ENCODE peak calls at places on chromosomes 16 and 17, in ten cellular contexts. A, J, T, I, P, N, O, M, B and L are unnamed samples.

GRCh38 chr17:43562679-43563146 is 16.6 kb upstream of the ETV4 start:
- DNase-seq in A (no peak), J (peak; percentile 93), T (no peak), I (no peak), P (no peak), N (no peak), O (peak; percentile 78), M (no peak), B (no peak), L (peak; percentile 39)

GRCh38 chr17:64614266-64615011 is 47.7 kb downstream of the SMURF2 start:
- DNase-seq in A (no peak), J (no peak), T (no peak), I (no peak), P (no peak), N (no peak), O (no peak), M (no peak), B (no peak), L (no peak)

GRCh38 chr16:4979736-4980660 is 21.9 kb downstream of the SEC14L5 start:
- DNase-seq in A (no peak), J (no peak), T (no peak), I (no peak), P (no peak), N (no peak), O (no peak), M (no peak), B (no peak), L (no peak)

GRCh38 chr16:681746-682427 is 1.7 kb downstream of the STUB1 start:
- DNase-seq in A (no peak), J (no peak), T (no peak), I (no peak), P (no peak), N (no peak), O (no peak), M (no peak), B (no peak), L (no peak)

GRCh38 chr17:36949461-36949927 is 740 bp downstream of the AATF start:
- DNase-seq in A (no peak), J (no peak), T (no peak), I (no peak), P (no peak), N (no peak), O (peak; percentile 50), M (peak; percentile 37), B (no peak), L (no peak)

GRCh38 chr16:8656376-8656775 is 18.0 kb upstream of the ABAT start:
- DNase-seq in A (no peak), J (no peak), T (no peak), I (no peak), P (no peak), N (no peak), O (no peak), M (no peak), B (no peak), L (no peak)

GRCh38 chr16:69217433-69217832 is 30.5 kb downstream of the SNTB2 start:
- DNase-seq in A (no peak), J (no peak), T (no peak), I (no peak), P (no peak), N (no peak), O (no peak), M (peak; percentile 89), B (peak; percentile 12), L (no peak)

GRCh38 chr16:85316321-85316919 is 204.1 kb upstream of the CIBAR2 start:
- DNase-seq in A (peak; percentile 44), J (peak; percentile 77), T (no peak), I (peak; percentile 50), P (no peak), N (peak; percentile 55), O (peak; percentile 88), M (peak; percentile 51), B (no peak), L (peak; percentile 68)

GRCh38 chr17:48457080-48457836 is 27.2 kb upstream of the SKAP1 start:
- DNase-seq in A (peak; percentile 78), J (peak; percentile 70), T (peak; percentile 81), I (peak; percentile 26), P (peak; percentile 59), N (peak; percentile 61), O (peak; percentile 83), M (peak; percentile 39), B (no peak), L (peak; percentile 76)

GRCh38 chr16:81606039-81606438 is 161.4 kb downstream of the CMIP start:
- DNase-seq in A (no peak), J (no peak), T (no peak), I (no peak), P (no peak), N (no peak), O (no peak), M (no peak), B (no peak), L (no peak)

GRCh38 chr17:38892620-38893019 is 22.8 kb downstream of the LASP1 start:
- DNase-seq in A (no peak), J (no peak), T (no peak), I (no peak), P (no peak), N (no peak), O (no peak), M (no peak), B (no peak), L (no peak)

GRCh38 chr17:16419074-16419928 is 3.9 kb downstream of the TRPV2 start:
- DNase-seq in A (peak; percentile 43), J (no peak), T (no peak), I (no peak), P (peak; percentile 31), N (no peak), O (no peak), M (peak; percentile 94), B (peak; percentile 82), L (no peak)

GRCh38 chr16:49643429-49644142 is 212.3 kb downstream of the ZNF423 start:
- DNase-seq in A (no peak), J (no peak), T (no peak), I (no peak), P (no peak), N (no peak), O (no peak), M (peak; percentile 78), B (peak; percentile 67), L (no peak)

GRCh38 chr16:14353340-14353739 is 276.7 kb downstream of the PARN start:
- DNase-seq in A (no peak), J (no peak), T (no peak), I (no peak), P (no peak), N (no peak), O (no peak), M (no peak), B (no peak), L (no peak)

GRCh38 chr17:74803388-74803930 is 27.3 kb upstream of the NAT9 start:
- DNase-seq in A (no peak), J (no peak), T (no peak), I (no peak), P (no peak), N (no peak), O (no peak), M (no peak), B (no peak), L (no peak)

GRCh38 chr17:74804683-74805082 is 28.5 kb upstream of the NAT9 start:
- DNase-seq in A (no peak), J (no peak), T (no peak), I (no peak), P (no peak), N (no peak), O (no peak), M (no peak), B (no peak), L (no peak)

GRCh38 chr17:74803971-74804370 is 27.8 kb upstream of the NAT9 start:
- DNase-seq in A (no peak), J (no peak), T (no peak), I (no peak), P (no peak), N (no peak), O (no peak), M (no peak), B (no peak), L (no peak)

GRCh38 chr17:74800531-74800930 is 24.4 kb upstream of the NAT9 start:
- DNase-seq in A (no peak), J (no peak), T (no peak), I (no peak), P (no peak), N (no peak), O (no peak), M (no peak), B (no peak), L (no peak)

DNA sequence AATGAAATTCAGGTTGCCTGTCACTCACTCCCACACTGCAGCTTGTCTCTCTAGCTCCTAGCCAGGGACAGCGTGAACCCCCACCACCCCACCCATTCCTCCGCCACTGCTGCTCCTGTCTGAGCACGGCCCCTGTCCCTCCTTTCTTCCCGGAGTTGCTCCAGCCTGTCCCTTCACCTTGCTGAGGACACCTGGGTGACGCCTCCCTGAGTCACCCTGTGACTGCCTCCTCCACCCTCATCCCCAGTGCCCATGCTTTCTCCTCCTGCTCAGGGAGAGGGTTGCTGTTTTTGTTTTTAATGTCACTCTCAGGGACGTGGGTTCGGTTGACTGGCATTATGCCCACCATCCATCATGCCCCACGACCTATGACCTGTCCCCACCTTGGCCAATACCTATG is 25.8 kb upstream of the NAT9 start:
- DNase-seq in A (no peak), J (no peak), T (no peak), I (no peak), P (no peak), N (no peak), O (no peak), M (no peak), B (no peak), L (no peak)
- H3K36me3 ChIP-seq in A (peaks cover 37% of the 10 kb centered on the region), J (peaks cover 52% of the 10 kb centered on the region), T (peaks cover 44% of the 10 kb centered on the region), I (no peaks in the 10 kb centered on the region), P (peaks cover 17% of the 10 kb centered on the region), N (peaks cover 32% of the 10 kb centered on the region), O (no peaks in the 10 kb centered on the region), M (peaks cover 25% of the 10 kb centered on the region), B (no peaks in the 10 kb centered on the region), L (peaks cover 2% of the 10 kb centered on the region)

DNA sequence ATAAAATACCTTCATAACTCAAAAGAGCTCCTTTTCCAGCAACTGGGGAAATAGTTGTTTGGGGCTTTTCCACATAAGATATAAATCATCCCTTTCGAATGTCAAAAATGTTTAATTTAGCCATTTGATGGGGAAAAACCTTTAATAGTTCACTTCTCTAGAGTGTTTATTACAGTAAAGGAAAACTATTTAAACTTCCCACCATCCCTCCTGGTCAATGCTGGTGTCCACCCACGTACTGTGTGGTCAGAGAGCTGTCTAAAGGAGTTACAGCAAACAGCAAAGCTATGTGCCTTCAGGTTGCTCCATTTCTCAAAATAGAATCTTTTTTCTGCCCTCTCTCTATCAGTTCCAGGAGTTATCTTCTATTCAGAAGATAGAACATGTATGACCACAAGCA is 33.5 kb downstream of the KANSL1 start:
- DNase-seq in A (no peak), J (no peak), T (no peak), I (no peak), P (no peak), N (no peak), O (no peak), M (peak; percentile 87), B (no peak), L (no peak)
- H3K4me3 ChIP-seq in A (no peak overlapping the region), J (no peak overlapping the region), T (no peak overlapping the region), I (no peak overlapping the region), P (no peak overlapping the region), N (no peak overlapping the region), O (no peak overlapping the region), M (no peak overlapping the region), B (no peak overlapping the region), L (no peak overlapping the region)

GRCh38 chr16:89983550-89983949 is 35.0 kb downstream of the DEF8 start:
- DNase-seq in A (no peak), J (no peak), T (no peak), I (no peak), P (no peak), N (no peak), O (no peak), M (no peak), B (no peak), L (no peak)
- H3K36me3 ChIP-seq in A (peaks cover 37% of the 10 kb centered on the region), J (peaks cover 13% of the 10 kb centered on the region), T (peaks cover 55% of the 10 kb centered on the region), I (peaks cover 10% of the 10 kb centered on the region), P (peaks cover 52% of the 10 kb centered on the region), N (peaks cover 51% of the 10 kb centered on the region), O (no peaks in the 10 kb centered on the region), M (peaks cover 63% of the 10 kb centered on the region), B (peaks cover 6% of the 10 kb centered on the region), L (peaks cover 75% of the 10 kb centered on the region)

GRCh38 chr16:82630219-82630618 is 3.5 kb downstream of the CDH13 start:
- DNase-seq in A (no peak), J (no peak), T (no peak), I (no peak), P (no peak), N (no peak), O (no peak), M (peak; percentile 68), B (no peak), L (no peak)
- H3K4me3 ChIP-seq in A (no peak overlapping the region), J (no peak overlapping the region), T (no peak overlapping the region), I (no peak overlapping the region), P (no peak overlapping the region), N (no peak overlapping the region), O (no peak overlapping the region), M (no peak overlapping the region), B (no peak overlapping the region), L (no peak overlapping the region)